ENCODE peak calls at places on chromosomes 5 and 9, in seven cellular contexts. F, O, A, U, K, Y and C are unnamed samples.

GRCh38 chr9:98255064-98255577 is 328 bp downstream of the TBC1D2 start:
- DNase-seq in K (no peak), Y (no peak), A (peak), U (peak), F (no peak), O (no peak), C (peak)

GRCh38 chr9:12988259-12988658 is 213.4 kb downstream of the LURAP1L start:
- DNase-seq in U (no peak), Y (no peak), O (no peak), F (peak), A (no peak), K (no peak), C (no peak)

GRCh38 chr5:119792154-119792799 is 162.9 kb downstream of the FAM170A start:
- DNase-seq in O (no peak), U (no peak), A (no peak), K (no peak), Y (no peak), F (no peak), C (no peak)

GRCh38 chr5:79408028-79408427 is 105.9 kb downstream of the HOMER1 start:
- DNase-seq in U (no peak), F (no peak), Y (no peak), A (no peak), K (no peak), O (no peak), C (no peak)

GRCh38 chr5:33688041-33688980 is 203.5 kb downstream of the ADAMTS12 start:
- DNase-seq in Y (no peak), U (no peak), A (no peak), F (no peak), O (no peak), K (no peak), C (no peak)

GRCh38 chr9:116594552-116594951 is 92.6 kb upstream of the TRIM32 start:
- DNase-seq in O (no peak), K (no peak), F (peak), A (no peak), U (no peak), Y (no peak), C (no peak)

GRCh38 chr5:56757077-56757476 is 58.3 kb upstream of the MAP3K1 start:
- DNase-seq in Y (no peak), K (no peak), F (no peak), U (no peak), O (no peak), A (no peak), C (no peak)

GRCh38 chr9:128920381-128921058 is at the start of gene PHYHD1:
- DNase-seq in A (no peak), Y (peak), F (peak), O (peak), K (peak), U (peak), C (peak)

GRCh38 chr5:113299591-113299990 is 135.2 kb downstream of the TSSK1B start:
- DNase-seq in K (no peak), U (peak), O (no peak), A (no peak), Y (no peak), F (no peak), C (no peak)

GRCh38 chr5:37940931-37941623 is 101.2 kb upstream of the GDNF start:
- DNase-seq in Y (no peak), U (no peak), A (no peak), O (no peak), F (peak), K (no peak), C (no peak)

GRCh38 chr9:117974108-117974507 is 269.9 kb downstream of the TLR4 start:
- DNase-seq in A (no peak), Y (no peak), O (no peak), K (no peak), U (no peak), F (no peak), C (no peak)

GRCh38 chr5:107385701-107386100 is 285.0 kb downstream of the EFNA5 start:
- DNase-seq in A (no peak), Y (no peak), F (no peak), O (no peak), U (no peak), K (no peak), C (no peak)

GRCh38 chr9:93669958-93670207 is 93.5 kb downstream of the PHF2 start:
- DNase-seq in A (no peak), K (no peak), U (no peak), O (no peak), Y (no peak), F (no peak), C (no peak)

GRCh38 chr5:111643499-111643898 is 113.5 kb downstream of the NREP start:
- DNase-seq in A (no peak), U (no peak), O (no peak), K (no peak), Y (no peak), F (no peak), C (no peak)